ENCODE peak calls at places on chromosomes 7 and 10, in seven cellular contexts. One of them, this sample, is unnamed.

GRCh38 chr7:77349141-77349540 is 67.0 kb downstream of the GSAP start:
- DNase-seq in stimulated activated CD8-positive, alpha-beta memory T cell treated with anti-CD3 and anti-CD28 coated beads, Interleukin-7, amount 100 ng/mL, for 48 hours: no peak
- DNase-seq in naive thymus-derived CD4-positive, alpha-beta T cell: no peak
- DNase-seq in GF-D8: no peak
- DNase-seq in stimulated activated CD4-positive, alpha-beta T cell treated with anti-CD3 and anti-CD28 coated beads, Interleukin-1b, Interleukin-23, amount 100 ng/mL, for 48 hours: no peak
- DNase-seq in mesenteric fat pad: no peak
- DNase-seq in iPS-NIHi11: no peak
- DNase-seq in this sample: no peak

GRCh38 chr7:152365982-152366603 is 69.7 kb downstream of the KMT2C start:
- DNase-seq in stimulated activated CD8-positive, alpha-beta memory T cell treated with anti-CD3 and anti-CD28 coated beads, Interleukin-7, amount 100 ng/mL, for 48 hours: no peak
- DNase-seq in naive thymus-derived CD4-positive, alpha-beta T cell: no peak
- DNase-seq in GF-D8: no peak
- DNase-seq in stimulated activated CD4-positive, alpha-beta T cell treated with anti-CD3 and anti-CD28 coated beads, Interleukin-1b, Interleukin-23, amount 100 ng/mL, for 48 hours: no peak
- DNase-seq in mesenteric fat pad: no peak
- DNase-seq in iPS-NIHi11: no peak
- DNase-seq in this sample: no peak

GRCh38 chr7:122677149-122677548 is 21.8 kb downstream of the RNF133 start:
- DNase-seq in stimulated activated CD8-positive, alpha-beta memory T cell treated with anti-CD3 and anti-CD28 coated beads, Interleukin-7, amount 100 ng/mL, for 48 hours: no peak
- DNase-seq in naive thymus-derived CD4-positive, alpha-beta T cell: no peak
- DNase-seq in GF-D8: no peak
- DNase-seq in stimulated activated CD4-positive, alpha-beta T cell treated with anti-CD3 and anti-CD28 coated beads, Interleukin-1b, Interleukin-23, amount 100 ng/mL, for 48 hours: no peak
- DNase-seq in mesenteric fat pad: no peak
- DNase-seq in iPS-NIHi11: no peak
- DNase-seq in this sample: no peak

GRCh38 chr10:128710795-128711183 is 584.6 kb upstream of the MKI67 start:
- DNase-seq in stimulated activated CD8-positive, alpha-beta memory T cell treated with anti-CD3 and anti-CD28 coated beads, Interleukin-7, amount 100 ng/mL, for 48 hours: no peak
- DNase-seq in naive thymus-derived CD4-positive, alpha-beta T cell: no peak
- DNase-seq in GF-D8: no peak
- DNase-seq in stimulated activated CD4-positive, alpha-beta T cell treated with anti-CD3 and anti-CD28 coated beads, Interleukin-1b, Interleukin-23, amount 100 ng/mL, for 48 hours: no peak
- DNase-seq in mesenteric fat pad: peak; percentile 87
- DNase-seq in iPS-NIHi11: no peak
- DNase-seq in this sample: no peak

GRCh38 chr7:134892002-134892693 is 94.2 kb upstream of the AGBL3 start:
- DNase-seq in stimulated activated CD8-positive, alpha-beta memory T cell treated with anti-CD3 and anti-CD28 coated beads, Interleukin-7, amount 100 ng/mL, for 48 hours: no peak
- DNase-seq in naive thymus-derived CD4-positive, alpha-beta T cell: no peak
- DNase-seq in GF-D8: no peak
- DNase-seq in stimulated activated CD4-positive, alpha-beta T cell treated with anti-CD3 and anti-CD28 coated beads, Interleukin-1b, Interleukin-23, amount 100 ng/mL, for 48 hours: no peak
- DNase-seq in mesenteric fat pad: no peak
- DNase-seq in iPS-NIHi11: no peak
- DNase-seq in this sample: no peak

GRCh38 chr10:103413540-103413939 is 17.1 kb downstream of the PDCD11 start:
- DNase-seq in stimulated activated CD8-positive, alpha-beta memory T cell treated with anti-CD3 and anti-CD28 coated beads, Interleukin-7, amount 100 ng/mL, for 48 hours: no peak
- DNase-seq in naive thymus-derived CD4-positive, alpha-beta T cell: no peak
- DNase-seq in GF-D8: no peak
- DNase-seq in stimulated activated CD4-positive, alpha-beta T cell treated with anti-CD3 and anti-CD28 coated beads, Interleukin-1b, Interleukin-23, amount 100 ng/mL, for 48 hours: no peak
- DNase-seq in mesenteric fat pad: no peak
- DNase-seq in iPS-NIHi11: no peak
- DNase-seq in this sample: no peak

GRCh38 chr10:12405342-12406320 is 56.3 kb downstream of the CAMK1D start:
- DNase-seq in stimulated activated CD8-positive, alpha-beta memory T cell treated with anti-CD3 and anti-CD28 coated beads, Interleukin-7, amount 100 ng/mL, for 48 hours: no peak
- DNase-seq in naive thymus-derived CD4-positive, alpha-beta T cell: no peak
- DNase-seq in GF-D8: no peak
- DNase-seq in stimulated activated CD4-positive, alpha-beta T cell treated with anti-CD3 and anti-CD28 coated beads, Interleukin-1b, Interleukin-23, amount 100 ng/mL, for 48 hours: no peak
- DNase-seq in mesenteric fat pad: peak; percentile 16
- DNase-seq in iPS-NIHi11: no peak
- DNase-seq in this sample: no peak

GRCh38 chr10:72490951-72491350 is 134.9 kb downstream of the MICU1 start:
- DNase-seq in stimulated activated CD8-positive, alpha-beta memory T cell treated with anti-CD3 and anti-CD28 coated beads, Interleukin-7, amount 100 ng/mL, for 48 hours: no peak
- DNase-seq in naive thymus-derived CD4-positive, alpha-beta T cell: no peak
- DNase-seq in GF-D8: no peak
- DNase-seq in stimulated activated CD4-positive, alpha-beta T cell treated with anti-CD3 and anti-CD28 coated beads, Interleukin-1b, Interleukin-23, amount 100 ng/mL, for 48 hours: no peak
- DNase-seq in mesenteric fat pad: no peak
- DNase-seq in iPS-NIHi11: no peak
- DNase-seq in this sample: no peak

GRCh38 chr7:94403546-94403945 is 8.9 kb downstream of the COL1A2 start:
- DNase-seq in stimulated activated CD8-positive, alpha-beta memory T cell treated with anti-CD3 and anti-CD28 coated beads, Interleukin-7, amount 100 ng/mL, for 48 hours: no peak
- DNase-seq in naive thymus-derived CD4-positive, alpha-beta T cell: no peak
- DNase-seq in GF-D8: no peak
- DNase-seq in stimulated activated CD4-positive, alpha-beta T cell treated with anti-CD3 and anti-CD28 coated beads, Interleukin-1b, Interleukin-23, amount 100 ng/mL, for 48 hours: no peak
- DNase-seq in mesenteric fat pad: no peak
- DNase-seq in iPS-NIHi11: no peak
- DNase-seq in this sample: no peak

GRCh38 chr7:89780291-89780690 is 374.0 kb upstream of the STEAP1 start:
- DNase-seq in stimulated activated CD8-positive, alpha-beta memory T cell treated with anti-CD3 and anti-CD28 coated beads, Interleukin-7, amount 100 ng/mL, for 48 hours: no peak
- DNase-seq in naive thymus-derived CD4-positive, alpha-beta T cell: no peak
- DNase-seq in GF-D8: no peak
- DNase-seq in stimulated activated CD4-positive, alpha-beta T cell treated with anti-CD3 and anti-CD28 coated beads, Interleukin-1b, Interleukin-23, amount 100 ng/mL, for 48 hours: no peak
- DNase-seq in mesenteric fat pad: no peak
- DNase-seq in iPS-NIHi11: no peak
- DNase-seq in this sample: no peak

GRCh38 chr7:64946772-64947171 is 43.7 kb downstream of the ZNF273 start:
- DNase-seq in stimulated activated CD8-positive, alpha-beta memory T cell treated with anti-CD3 and anti-CD28 coated beads, Interleukin-7, amount 100 ng/mL, for 48 hours: peak; percentile 19
- DNase-seq in naive thymus-derived CD4-positive, alpha-beta T cell: no peak
- DNase-seq in GF-D8: no peak
- DNase-seq in stimulated activated CD4-positive, alpha-beta T cell treated with anti-CD3 and anti-CD28 coated beads, Interleukin-1b, Interleukin-23, amount 100 ng/mL, for 48 hours: peak; percentile 25
- DNase-seq in mesenteric fat pad: no peak
- DNase-seq in iPS-NIHi11: peak; percentile 51
- DNase-seq in this sample: no peak

GRCh38 chr10:132365102-132365501 is 31.9 kb upstream of the PWWP2B start:
- DNase-seq in stimulated activated CD8-positive, alpha-beta memory T cell treated with anti-CD3 and anti-CD28 coated beads, Interleukin-7, amount 100 ng/mL, for 48 hours: no peak
- DNase-seq in naive thymus-derived CD4-positive, alpha-beta T cell: no peak
- DNase-seq in GF-D8: no peak
- DNase-seq in stimulated activated CD4-positive, alpha-beta T cell treated with anti-CD3 and anti-CD28 coated beads, Interleukin-1b, Interleukin-23, amount 100 ng/mL, for 48 hours: no peak
- DNase-seq in mesenteric fat pad: no peak
- DNase-seq in iPS-NIHi11: no peak
- DNase-seq in this sample: no peak

GRCh38 chr7:39733881-39734571 is 110.7 kb downstream of the RALA start:
- DNase-seq in stimulated activated CD8-positive, alpha-beta memory T cell treated with anti-CD3 and anti-CD28 coated beads, Interleukin-7, amount 100 ng/mL, for 48 hours: no peak
- DNase-seq in naive thymus-derived CD4-positive, alpha-beta T cell: no peak
- DNase-seq in GF-D8: peak; percentile 28
- DNase-seq in stimulated activated CD4-positive, alpha-beta T cell treated with anti-CD3 and anti-CD28 coated beads, Interleukin-1b, Interleukin-23, amount 100 ng/mL, for 48 hours: no peak
- DNase-seq in mesenteric fat pad: no peak
- DNase-seq in iPS-NIHi11: peak; percentile 31
- DNase-seq in this sample: no peak

GRCh38 chr10:80191589-80192270 is 13.6 kb downstream of the ANXA11 start:
- DNase-seq in stimulated activated CD8-positive, alpha-beta memory T cell treated with anti-CD3 and anti-CD28 coated beads, Interleukin-7, amount 100 ng/mL, for 48 hours: no peak
- DNase-seq in naive thymus-derived CD4-positive, alpha-beta T cell: no peak
- DNase-seq in GF-D8: no peak
- DNase-seq in stimulated activated CD4-positive, alpha-beta T cell treated with anti-CD3 and anti-CD28 coated beads, Interleukin-1b, Interleukin-23, amount 100 ng/mL, for 48 hours: no peak
- DNase-seq in mesenteric fat pad: no peak
- DNase-seq in iPS-NIHi11: no peak
- DNase-seq in this sample: no peak

GRCh38 chr10:114340816-114341215 is 63.5 kb downstream of the AFAP1L2 start:
- DNase-seq in stimulated activated CD8-positive, alpha-beta memory T cell treated with anti-CD3 and anti-CD28 coated beads, Interleukin-7, amount 100 ng/mL, for 48 hours: no peak
- DNase-seq in naive thymus-derived CD4-positive, alpha-beta T cell: no peak
- DNase-seq in GF-D8: no peak
- DNase-seq in stimulated activated CD4-positive, alpha-beta T cell treated with anti-CD3 and anti-CD28 coated beads, Interleukin-1b, Interleukin-23, amount 100 ng/mL, for 48 hours: no peak
- DNase-seq in mesenteric fat pad: no peak
- DNase-seq in iPS-NIHi11: no peak
- DNase-seq in this sample: no peak

GRCh38 chr7:46544396-46545008 is 623.4 kb upstream of the IGFBP3 start:
- DNase-seq in stimulated activated CD8-positive, alpha-beta memory T cell treated with anti-CD3 and anti-CD28 coated beads, Interleukin-7, amount 100 ng/mL, for 48 hours: no peak
- DNase-seq in naive thymus-derived CD4-positive, alpha-beta T cell: no peak
- DNase-seq in GF-D8: no peak
- DNase-seq in stimulated activated CD4-positive, alpha-beta T cell treated with anti-CD3 and anti-CD28 coated beads, Interleukin-1b, Interleukin-23, amount 100 ng/mL, for 48 hours: no peak
- DNase-seq in mesenteric fat pad: no peak
- DNase-seq in iPS-NIHi11: no peak
- DNase-seq in this sample: no peak

GRCh38 chr10:47016564-47016963 is 105.3 kb downstream of the PTPN20 start:
- DNase-seq in stimulated activated CD8-positive, alpha-beta memory T cell treated with anti-CD3 and anti-CD28 coated beads, Interleukin-7, amount 100 ng/mL, for 48 hours: no peak
- DNase-seq in naive thymus-derived CD4-positive, alpha-beta T cell: no peak
- DNase-seq in GF-D8: no peak
- DNase-seq in stimulated activated CD4-positive, alpha-beta T cell treated with anti-CD3 and anti-CD28 coated beads, Interleukin-1b, Interleukin-23, amount 100 ng/mL, for 48 hours: no peak
- DNase-seq in mesenteric fat pad: no peak
- DNase-seq in iPS-NIHi11: no peak
- DNase-seq in this sample: no peak